ENCODE peak calls at places on chromosomes 6 and 20, in seven cellular contexts. S is RWPE1; W is CD8-positive, alpha-beta T cell; G is fibroblast of lung; N is cardiac muscle cell; B is fibroblast of the aortic adventitia; U is HFF-Myc. F is an unnamed sample.

GRCh38 chr6:116461563-116462507 is 660 bp downstream of the CALHM6 start:
- DNase-seq in S (no peak), W (peak; percentile 51), G (peak; percentile 72), N (peak; percentile 78), B (no peak), U (peak; percentile 17), F (peak; percentile 46)

GRCh38 chr6:109013551-109014101 is 81.0 kb downstream of the SESN1 start:
- DNase-seq in S (no peak), W (no peak), G (no peak), N (no peak), B (no peak), U (no peak), F (no peak)

GRCh38 chr6:74805841-74806696 is 399.8 kb downstream of the COL12A1 start:
- DNase-seq in S (no peak), W (no peak), G (no peak), N (peak; percentile 47), B (no peak), U (no peak), F (peak; percentile 38)

GRCh38 chr20:22508426-22508825 is 75.9 kb downstream of the FOXA2 start:
- DNase-seq in S (no peak), W (no peak), G (no peak), N (no peak), B (no peak), U (no peak), F (no peak)

GRCh38 chr6:2978923-2979322 is 7.6 kb upstream of the SERPINB6 start:
- DNase-seq in S (no peak), W (no peak), G (peak; percentile 42), N (no peak), B (no peak), U (no peak), F (no peak)

GRCh38 chr6:24832794-24833193 is 34.1 kb upstream of the ARMH2 start:
- DNase-seq in S (no peak), W (no peak), G (no peak), N (no peak), B (no peak), U (no peak), F (no peak)

GRCh38 chr20:32718749-32719348 is 24.4 kb downstream of the COMMD7 start:
- DNase-seq in S (no peak), W (no peak), G (no peak), N (peak; percentile 29), B (no peak), U (no peak), F (no peak)

GRCh38 chr6:30260036-30260504 is 46.9 kb upstream of the TRIM26 start:
- DNase-seq in S (no peak), W (peak; percentile 27), G (no peak), N (peak; percentile 23), B (no peak), U (no peak), F (no peak)

GRCh38 chr20:40860487-40860902 is 168.1 kb upstream of the TOP1 start:
- DNase-seq in S (peak; percentile 67), W (no peak), G (peak; percentile 86), N (peak; percentile 81), B (peak; percentile 82), U (peak; percentile 53), F (peak; percentile 79)

GRCh38 chr6:151285121-151285520 is 45.4 kb downstream of the AKAP12 start:
- DNase-seq in S (no peak), W (no peak), G (peak; percentile 80), N (peak; percentile 74), B (peak; percentile 87), U (no peak), F (peak; percentile 74)

GRCh38 chr6:129112591-129112990 is 229.7 kb downstream of the LAMA2 start:
- DNase-seq in S (no peak), W (no peak), G (no peak), N (peak; percentile 62), B (peak; percentile 29), U (no peak), F (no peak)

GRCh38 chr20:5044075-5044620 is 42.8 kb upstream of the SLC23A2 start:
- DNase-seq in S (no peak), W (no peak), G (no peak), N (no peak), B (no peak), U (no peak), F (no peak)

GRCh38 chr6:39899540-39900295 is 34.5 kb downstream of the MOCS1 start:
- DNase-seq in S (no peak), W (no peak), G (no peak), N (no peak), B (no peak), U (no peak), F (no peak)

GRCh38 chr6:170210651-170211403 is 80.1 kb downstream of the DLL1 start:
- DNase-seq in S (no peak), W (peak; percentile 4), G (no peak), N (no peak), B (no peak), U (no peak), F (no peak)

GRCh38 chr6:170212956-170213636 is 77.8 kb downstream of the DLL1 start:
- DNase-seq in S (no peak), W (peak; percentile 1), G (no peak), N (no peak), B (no peak), U (no peak), F (no peak)

GRCh38 chr6:170210026-170210390 is 80.9 kb downstream of the DLL1 start:
- DNase-seq in S (no peak), W (peak; percentile 3), G (no peak), N (no peak), B (no peak), U (no peak), F (no peak)

GRCh38 chr6:170211404-170212025 is 79.4 kb downstream of the DLL1 start:
- DNase-seq in S (no peak), W (peak; percentile 2), G (no peak), N (no peak), B (no peak), U (no peak), F (no peak)

DNA sequence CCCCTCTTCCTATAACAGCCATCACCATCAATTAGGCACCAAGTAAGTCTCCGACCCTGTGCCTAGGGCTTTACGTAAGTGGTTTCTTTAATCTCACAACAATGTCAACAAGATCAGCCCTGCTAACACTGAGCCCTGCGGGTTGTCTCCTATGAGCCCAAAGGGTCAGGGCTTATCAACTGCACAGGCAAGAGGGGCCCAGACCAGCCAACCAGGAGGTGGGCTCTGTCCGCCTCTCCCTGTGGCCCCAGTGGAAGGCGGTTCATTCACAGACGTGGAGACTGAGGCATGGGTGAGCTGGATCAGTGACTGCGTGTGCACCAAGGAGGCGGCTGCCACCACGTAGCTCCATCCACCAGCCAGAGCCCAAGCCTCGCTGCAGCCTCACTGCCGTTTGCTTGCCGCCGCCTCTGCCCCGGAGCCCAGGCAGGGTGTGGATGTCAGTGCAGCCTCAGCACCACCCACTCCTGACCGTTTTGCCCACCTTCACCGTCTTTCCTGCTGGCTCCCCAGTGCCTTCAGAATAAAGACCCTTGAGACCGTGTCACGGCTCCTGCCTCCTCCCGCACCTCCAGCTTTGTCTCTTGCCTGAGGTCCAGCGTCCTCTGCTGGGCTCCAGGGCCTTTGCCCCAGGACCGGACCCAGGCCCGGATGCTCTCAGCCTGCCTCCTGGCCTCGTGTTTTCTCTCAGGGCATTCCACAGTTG is 78.7 kb downstream of the DLL1 start:
- DNase-seq in S (no peak), W (peak; percentile 1), G (no peak), N (no peak), B (no peak), U (no peak), F (no peak)
- TF ChIP-seq CTCF in S (no peak), W (no peak), G (no peak), N (no peak), B (no peak), U (no peak), F (no peak)

GRCh38 chr20:10225439-10226080 is 6.9 kb downstream of the SNAP25 start:
- DNase-seq in S (no peak), W (no peak), G (no peak), N (peak; percentile 9), B (no peak), U (no peak), F (no peak)
- TF ChIP-seq CTCF in S (peak; percentile 11), W (no peak), G (peak; percentile 36), N (peak; percentile 28), B (no peak), U (peak; percentile 36), F (peak; percentile 37)

GRCh38 chr20:21124190-21124589 is 1.7 kb upstream of the KIZ start:
- DNase-seq in S (no peak), W (no peak), G (no peak), N (no peak), B (no peak), U (no peak), F (no peak)

GRCh38 chr20:21125849-21126840 is at the start of gene KIZ:
- DNase-seq in S (peak; percentile 94), W (peak; percentile 99), G (peak; percentile 93), N (peak; percentile 98), B (peak; percentile 90), U (peak; percentile 66), F (peak; percentile 96)

GRCh38 chr20:21129861-21130260 is 4.0 kb downstream of the KIZ start:
- DNase-seq in S (no peak), W (no peak), G (no peak), N (no peak), B (no peak), U (no peak), F (no peak)

GRCh38 chr20:21127201-21127981 is 1.5 kb downstream of the KIZ start:
- DNase-seq in S (no peak), W (no peak), G (no peak), N (no peak), B (no peak), U (no peak), F (no peak)

DNA sequence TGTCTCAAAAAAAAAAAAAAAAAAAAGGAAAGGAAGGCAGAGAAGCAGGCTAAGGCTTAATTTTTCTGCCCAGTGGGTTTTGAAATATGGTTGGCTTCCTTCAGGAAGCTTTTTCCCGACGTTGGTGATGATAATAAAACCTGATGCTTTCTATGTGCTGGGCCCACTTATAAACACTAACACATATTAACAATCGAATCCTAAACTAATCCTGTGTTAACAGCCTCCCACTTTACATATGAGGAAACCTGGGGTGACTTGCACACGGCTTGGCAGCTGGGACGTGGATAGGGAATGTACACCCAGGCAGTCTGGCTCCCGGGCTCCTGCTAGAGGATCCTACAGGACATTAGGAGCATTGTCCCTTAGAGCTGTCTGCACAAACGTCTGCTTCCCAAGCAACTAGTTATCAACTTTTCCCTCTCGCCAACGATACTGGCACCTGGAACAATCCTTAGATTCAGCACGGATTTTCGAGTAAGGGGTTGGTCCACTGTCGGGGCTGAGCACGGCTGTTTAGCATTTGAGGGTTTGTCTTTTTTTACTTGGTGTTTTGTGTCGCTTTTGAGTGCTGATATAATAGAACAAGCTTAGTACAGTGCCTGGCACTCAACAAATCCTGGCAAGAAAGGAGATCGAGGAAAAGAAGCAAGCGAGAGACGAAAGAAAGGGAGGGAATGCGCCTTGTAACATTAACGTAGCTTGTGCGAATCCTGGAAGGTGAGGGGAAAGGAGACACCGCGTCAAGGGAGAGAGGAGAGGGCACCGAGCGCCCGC is 622 bp upstream of the KIZ start:
- DNase-seq in S (no peak), W (no peak), G (peak; percentile 43), N (peak; percentile 55), B (peak; percentile 39), U (peak; percentile 33), F (no peak)
- TF ChIP-seq CTCF in S (no peak), W (no peak), G (no peak), N (peak; percentile 23), B (peak; percentile 46), U (no peak), F (no peak)

DNA sequence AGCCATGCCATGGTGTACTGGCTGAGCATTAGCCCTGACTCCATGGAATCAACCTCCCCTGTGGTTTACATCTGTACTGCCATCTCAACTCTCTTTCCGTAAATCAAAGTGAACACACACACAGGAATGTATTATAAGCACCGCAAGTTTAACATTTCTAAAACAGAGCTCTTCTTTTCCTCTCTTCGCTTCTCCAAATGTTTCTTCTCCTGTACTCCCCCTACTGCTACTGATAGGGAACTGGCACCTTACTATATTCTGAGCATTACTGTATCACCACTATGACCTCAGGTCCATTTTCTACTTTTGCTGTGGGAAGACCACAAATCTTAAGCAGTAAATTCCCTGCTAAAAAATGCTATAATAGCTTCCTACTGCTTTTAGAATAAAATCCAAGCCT is 101.2 kb downstream of the NUS1 start:
- DNase-seq in S (no peak), W (no peak), G (peak; percentile 16), N (no peak), B (peak; percentile 4), U (no peak), F (peak; percentile 4)
- TF ChIP-seq CTCF in S (no peak), W (no peak), G (no peak), N (no peak), B (no peak), U (no peak), F (peak; percentile 21)